ENCODE peak calls at places on chromosome 20, in five cellular contexts. J is prostate gland, Y is uterus, E is A549, T is adrenal gland. F is an unnamed sample.

GRCh38 chr20:38685853-38686473 is 38.3 kb upstream of the SLC32A1 start:
- DNase-seq in T (peak), J (peak), E (peak), Y (no peak), F (no peak)

GRCh38 chr20:20491110-20491783 is 123.3 kb downstream of the INSM1 start:
- DNase-seq in Y (no peak), J (no peak), T (no peak), E (no peak), F (no peak)

GRCh38 chr20:2292711-2293110 is 3.1 kb upstream of the TGM3 start:
- DNase-seq in E (no peak), T (no peak), J (no peak), Y (no peak), F (no peak)

GRCh38 chr20:57810511-57811372 is 100.9 kb upstream of the PMEPA1 start:
- DNase-seq in J (no peak), T (no peak), Y (no peak), E (peak), F (no peak)

GRCh38 chr20:19889011-19889953 is 127.9 kb upstream of the NAA20 start:
- DNase-seq in T (peak), Y (peak), E (peak), J (peak), F (peak)

GRCh38 chr20:58312836-58313235 is 3.3 kb downstream of the RAB22A start:
- DNase-seq in T (no peak), Y (no peak), E (no peak), J (no peak), F (no peak)

GRCh38 chr20:1373614-1374013 is 19.2 kb downstream of the FKBP1A start:
- DNase-seq in T (no peak), Y (no peak), E (no peak), J (no peak), F (no peak)

GRCh38 chr20:10864076-10864672 is 190.4 kb upstream of the JAG1 start:
- DNase-seq in E (peak), T (no peak), Y (no peak), J (peak), F (peak)

GRCh38 chr20:58084966-58085365 is 143.5 kb downstream of the ANKRD60 start:
- DNase-seq in T (no peak), J (peak), E (peak), Y (no peak), F (no peak)

GRCh38 chr20:17871861-17872260 is 96.7 kb downstream of the SNX5 start:
- DNase-seq in T (no peak), E (no peak), J (no peak), Y (no peak), F (no peak)

GRCh38 chr20:43945391-43946205 is 30.9 kb downstream of the TOX2 start:
- DNase-seq in T (no peak), J (no peak), E (no peak), Y (no peak), F (no peak)

GRCh38 chr20:35511814-35512420 is 17.5 kb downstream of the C20orf173 start:
- DNase-seq in E (peak), T (peak), Y (no peak), J (no peak), F (no peak)

GRCh38 chr20:10616212-10616611 is 57.6 kb downstream of the JAG1 start:
- DNase-seq in T (no peak), J (no peak), E (no peak), Y (no peak), F (no peak)

GRCh38 chr20:36932476-36933426 is 18.8 kb downstream of the SAMHD1 start:
- DNase-seq in E (no peak), J (no peak), T (no peak), Y (no peak), F (no peak)

GRCh38 chr20:41017448-41018042 is 11.1 kb upstream of the TOP1 start:
- DNase-seq in Y (no peak), J (no peak), E (no peak), T (no peak), F (no peak)

GRCh38 chr20:39004508-39004907 is 42.4 kb downstream of the DHX35 start:
- DNase-seq in E (no peak), J (no peak), T (no peak), Y (no peak), F (peak)

GRCh38 chr20:2688041-2688591 is 4.5 kb upstream of the EBF4 start:
- DNase-seq in Y (peak), T (peak), J (no peak), E (peak), F (peak)

GRCh38 chr20:37651932-37652331 is 41.9 kb upstream of the CTNNBL1 start:
- DNase-seq in J (peak), Y (no peak), E (peak), T (peak), F (no peak)

GRCh38 chr20:33516882-33517281 is 27.0 kb downstream of the CBFA2T2 start:
- DNase-seq in Y (no peak), T (no peak), E (peak), J (no peak), F (no peak)

GRCh38 chr20:61254881-61255589 is 3.0 kb downstream of the CDH4 start:
- DNase-seq in J (no peak), E (no peak), Y (no peak), T (no peak), F (no peak)

GRCh38 chr20:35328689-35329088 is 36.5 kb upstream of the FAM83C start:
- DNase-seq in E (no peak), Y (no peak), J (no peak), T (no peak), F (no peak)

GRCh38 chr20:17859616-17860232 is 108.9 kb downstream of the SNX5 start:
- DNase-seq in E (no peak), J (no peak), Y (no peak), T (peak), F (no peak)

GRCh38 chr20:63139369-63139768 is 76.6 kb downstream of the YTHDF1 start:
- DNase-seq in T (no peak), J (no peak), E (no peak), Y (no peak), F (peak)

GRCh38 chr20:63854069-63854765 is 7.1 kb upstream of the ABHD16B start:
- DNase-seq in J (no peak), Y (peak), T (no peak), E (no peak), F (peak)

GRCh38 chr20:62772103-62772611 is 24.1 kb upstream of the MRGBP start:
- DNase-seq in T (no peak), E (no peak), Y (no peak), J (no peak), F (no peak)

DNA sequence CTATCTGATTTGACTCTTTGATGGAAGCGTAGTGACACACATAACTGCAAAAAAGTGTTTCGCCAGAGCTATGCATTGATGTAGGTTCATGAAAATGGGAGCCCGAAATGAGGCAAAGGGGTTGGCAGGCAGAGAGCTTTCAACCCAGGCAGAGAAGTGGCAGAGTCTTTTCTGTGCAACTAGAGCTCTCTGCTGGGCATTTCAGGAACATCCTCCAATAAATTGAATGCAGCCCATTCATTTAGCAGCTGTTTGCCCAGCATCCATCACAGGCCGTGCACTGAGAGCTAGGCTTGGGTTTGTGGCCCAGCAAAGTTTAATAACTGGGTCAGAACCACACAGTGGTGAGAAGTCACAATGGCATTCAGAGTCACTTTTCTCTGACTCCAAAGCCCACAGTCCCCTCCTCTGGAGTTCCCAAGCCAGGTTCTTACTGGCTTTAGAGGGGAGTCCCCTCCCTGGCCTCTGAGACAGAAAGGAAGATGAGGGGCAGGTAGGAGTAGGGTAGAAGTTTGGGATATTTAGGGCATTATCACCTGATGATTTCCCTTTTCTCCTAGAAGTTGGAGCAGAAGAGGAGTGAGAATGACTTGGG is 31.8 kb upstream of the ELMO2 start:
- DNase-seq in Y (no peak), E (peak), T (peak), J (no peak), F (no peak)
- TF ChIP-seq CTCF in Y (no peak), E (peak), T (peak), J (peak), F (no peak)

GRCh38 chr20:48238781-48239180 is 453.5 kb upstream of the SULF2 start:
- DNase-seq in Y (no peak), J (no peak), T (no peak), E (no peak), F (no peak)
- H3K4me3 ChIP-seq in Y (no peak), J (no peak), T (no peak), E (no peak), F (no peak)

DNA sequence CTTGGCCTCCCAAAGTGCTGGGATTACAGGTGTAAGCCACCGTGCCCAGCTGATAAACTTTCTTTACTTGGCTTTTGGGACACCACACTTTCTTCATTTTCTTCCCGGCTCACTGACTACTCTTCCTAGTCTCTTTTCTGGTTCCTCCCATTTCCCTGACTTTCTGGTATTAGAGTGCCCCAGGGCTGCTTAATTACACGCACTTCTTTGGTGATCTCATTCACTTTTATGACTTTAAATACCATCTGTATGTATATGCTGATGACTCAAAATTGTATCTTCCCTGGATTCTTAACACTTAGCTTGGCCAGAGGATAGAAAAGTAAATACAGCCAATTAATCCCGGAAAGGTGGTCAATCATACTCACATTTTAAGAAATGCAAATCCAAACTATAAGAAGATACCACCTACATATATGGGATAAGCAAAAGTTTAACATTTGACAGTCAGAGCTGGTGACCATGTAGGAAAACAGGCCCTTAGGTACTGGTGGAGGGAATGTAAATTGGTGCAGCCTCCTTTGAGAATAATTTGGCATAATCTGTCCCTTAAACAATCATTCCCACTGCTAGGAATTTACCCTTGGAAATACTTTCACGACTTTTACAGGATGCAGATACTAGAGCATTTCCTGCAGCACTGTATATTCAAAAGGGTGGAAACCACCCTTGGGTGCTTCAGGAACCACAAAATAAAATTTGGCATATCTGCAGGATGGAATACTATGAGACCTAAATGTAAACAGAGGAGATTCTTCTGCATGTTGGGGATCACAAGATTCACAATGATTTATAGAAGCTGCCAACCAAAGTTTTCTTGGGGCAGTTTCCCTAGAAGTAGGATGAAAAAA is 9.4 kb upstream of the NANP start:
- DNase-seq in J (no peak), Y (no peak), E (no peak), T (no peak), F (no peak)
- TF ChIP-seq CTCF in J (no peak), Y (no peak), E (no peak), T (no peak), F (no peak)

GRCh38 chr20:3933126-3933684 is 44.0 kb downstream of the PANK2 start:
- DNase-seq in Y (no peak), E (no peak), J (no peak), T (no peak), F (no peak)
- H3K4me3 ChIP-seq in Y (peak), E (no peak), J (no peak), T (peak), F (no peak)

DNA sequence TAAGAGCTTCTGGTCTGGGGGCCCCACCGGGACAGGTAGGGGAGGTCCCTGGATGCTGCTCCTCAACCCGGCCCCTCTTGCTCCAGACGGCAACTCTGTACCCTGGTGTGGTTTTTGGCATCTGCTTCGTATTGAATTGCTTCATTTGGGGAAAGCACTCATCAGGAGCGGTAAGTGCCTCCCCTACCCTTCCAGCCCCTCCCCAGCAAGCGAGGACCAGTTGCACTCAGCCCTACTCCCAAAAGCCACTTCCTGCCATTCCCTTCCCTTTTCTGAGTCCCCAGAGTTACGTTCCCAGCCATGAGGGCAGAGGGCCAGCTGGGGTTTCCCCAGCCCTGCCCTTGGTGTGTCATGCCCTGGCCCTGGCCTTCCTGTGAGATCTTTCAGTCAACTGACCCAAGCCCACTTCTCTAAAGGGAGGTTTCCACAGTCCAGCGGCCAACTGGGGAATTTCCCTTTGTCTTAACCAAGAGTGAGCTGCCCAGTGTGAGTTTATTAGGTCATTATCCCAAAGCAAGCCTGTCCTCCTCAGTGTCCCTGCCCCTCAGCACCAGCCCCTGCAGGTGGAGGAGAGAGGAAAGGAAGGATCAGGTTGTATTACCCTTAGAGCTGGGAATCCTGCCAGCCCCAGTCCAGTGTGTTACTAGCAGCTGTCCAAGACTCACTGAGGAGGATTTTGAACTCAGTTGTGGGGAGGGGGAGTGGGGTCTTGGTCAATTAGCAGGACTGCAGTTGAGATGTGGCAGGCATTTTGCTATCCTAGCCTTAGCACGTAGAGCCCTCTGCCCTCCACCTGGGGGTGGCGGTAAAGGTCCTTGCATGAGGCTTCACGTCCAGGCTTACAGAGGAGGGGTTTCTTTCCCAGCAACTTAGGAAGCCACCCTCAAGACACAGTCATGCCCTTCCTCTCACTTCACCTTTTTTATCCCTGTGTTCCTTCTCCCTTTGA is 45.8 kb downstream of the TM9SF4 start:
- DNase-seq in T (peak), E (peak), Y (peak), J (peak), F (peak)
- TF ChIP-seq CTCF in T (peak), E (no peak), Y (peak), J (peak), F (no peak)

DNA sequence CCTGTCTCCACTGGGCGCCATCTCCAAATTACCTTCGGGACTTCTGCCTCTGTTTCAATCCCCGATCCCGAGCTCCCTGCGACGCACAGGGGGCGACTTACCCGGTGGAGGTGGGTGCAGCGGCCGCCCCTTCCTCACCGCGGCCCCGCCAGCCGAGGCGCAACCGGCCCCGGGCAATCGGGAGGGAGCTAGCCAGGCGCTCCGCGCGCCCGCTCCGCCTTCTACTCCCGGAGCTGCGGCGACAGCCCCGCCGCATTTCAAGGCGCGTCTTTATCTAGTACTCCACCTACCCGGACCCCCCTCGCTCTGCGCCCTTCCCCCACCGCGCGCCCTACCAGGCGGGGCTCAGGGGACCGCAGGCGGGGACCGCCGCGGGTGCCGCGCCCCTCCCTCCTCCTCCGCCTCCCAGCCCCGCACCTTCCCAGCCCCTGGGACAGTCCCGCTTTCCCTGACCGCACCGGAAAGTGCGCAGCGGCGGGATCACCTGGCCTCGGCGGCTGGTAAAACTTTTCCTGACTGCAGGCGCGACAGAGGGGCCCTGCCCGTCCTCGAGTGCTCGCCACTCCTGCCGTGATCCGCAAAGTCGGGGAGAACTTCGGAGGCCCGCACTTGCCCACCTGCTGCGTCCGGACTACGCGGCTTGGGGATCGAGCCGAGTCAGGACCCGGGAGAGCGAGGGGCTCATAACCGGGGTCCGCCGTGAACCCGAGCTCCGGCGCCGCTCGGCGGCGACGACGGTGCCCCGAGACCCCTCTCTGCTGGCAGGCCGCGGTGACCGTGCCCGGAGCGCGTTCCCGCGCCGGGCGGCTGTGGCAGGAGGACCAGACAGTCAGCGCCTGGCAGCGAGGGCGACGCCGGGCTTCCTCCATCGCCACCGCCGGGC is 8.0 kb upstream of the NKX2-2 start:
- DNase-seq in Y (no peak), E (no peak), J (no peak), T (no peak), F (no peak)
- H3K4me3 ChIP-seq in Y (no peak), E (peak), J (peak), T (no peak), F (no peak)